ENCODE peak calls at places on chromosomes 11 and 22, in ten cellular contexts. I is AG04450, B is right cardiac atrium, T is K562, R is A549, E is cardiac muscle cell, X is breast epithelium, Q is fibroblast of the aortic adventitia, D is upper lobe of right lung, U is dorsolateral prefrontal cortex. Y is an unnamed sample.

GRCh38 chr22:23180301-23180892 is at the start of gene BCR:
- DNase-seq in I (no peak), B (peak), T (peak), R (peak), E (peak), X (no peak), Q (peak), D (peak), U (peak), Y (no peak)

GRCh38 chr22:39133871-39134270 is 18.6 kb downstream of the CBX7 start:
- DNase-seq in I (no peak), B (no peak), T (no peak), R (no peak), E (no peak), X (no peak), Q (no peak), D (no peak), U (no peak), Y (no peak)

GRCh38 chr11:35418847-35419712 is at the start of gene SLC1A2:
- DNase-seq in I (no peak), B (peak), T (no peak), R (peak), E (peak), X (no peak), Q (peak), D (peak), U (peak), Y (no peak)

GRCh38 chr11:11082651-11083050 is 224.8 kb upstream of the ZBED5 start:
- DNase-seq in I (no peak), B (no peak), T (no peak), R (no peak), E (no peak), X (no peak), Q (no peak), D (no peak), U (no peak), Y (no peak)

GRCh38 chr22:48503876-48504275 is 1323.8 kb downstream of the BRD1 start:
- DNase-seq in I (no peak), B (no peak), T (no peak), R (no peak), E (no peak), X (no peak), Q (no peak), D (no peak), U (no peak), Y (no peak)

GRCh38 chr22:37804502-37804885 is 3.2 kb upstream of the GCAT start:
- DNase-seq in I (no peak), B (no peak), T (no peak), R (no peak), E (no peak), X (no peak), Q (no peak), D (no peak), U (no peak), Y (no peak)

GRCh38 chr11:123100378-123101085 is 38.6 kb upstream of the HSPA8 start:
- DNase-seq in I (no peak), B (peak), T (no peak), R (no peak), E (no peak), X (peak), Q (peak), D (no peak), U (peak), Y (no peak)

GRCh38 chr11:68832476-68833176 is 9.1 kb downstream of the CPT1A start:
- DNase-seq in I (no peak), B (no peak), T (no peak), R (no peak), E (no peak), X (peak), Q (no peak), D (no peak), U (no peak), Y (no peak)

DNA sequence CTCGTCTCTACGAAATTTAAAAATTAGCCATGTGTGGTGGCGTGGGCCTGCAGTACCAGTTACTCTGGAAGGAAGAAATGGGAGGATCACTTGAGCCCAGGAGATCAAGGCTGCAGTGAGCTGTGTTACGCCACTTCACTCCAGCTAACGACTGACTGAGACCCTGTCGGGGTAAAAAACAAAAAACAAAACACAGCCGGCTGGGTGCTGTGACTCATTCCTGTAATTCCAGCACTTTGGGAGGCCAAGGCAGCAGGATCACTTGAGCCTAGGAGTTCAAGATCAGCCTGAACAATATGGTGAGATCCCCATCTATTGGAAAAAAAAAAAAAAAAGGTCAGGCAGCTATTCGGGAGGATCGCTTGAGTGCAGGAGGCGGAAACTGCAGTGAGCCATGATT is 2.4 kb downstream of the PAFAH1B2 start:
- DNase-seq in I (no peak), B (no peak), T (no peak), R (no peak), E (no peak), X (no peak), Q (peak), D (no peak), U (no peak), Y (no peak)
- H3K4me3 ChIP-seq in I (no peak), B (no peak), T (no peak), R (no peak), E (no peak), X (no peak), Q (peak), D (no peak), U (no peak), Y (no peak)

GRCh38 chr22:17368144-17368726 is 1.0 kb upstream of the CECR2 start:
- DNase-seq in I (no peak), B (no peak), T (no peak), R (no peak), E (no peak), X (no peak), Q (no peak), D (no peak), U (no peak), Y (no peak)
- H3K4me3 ChIP-seq in I (no peak), B (peak), T (peak), R (peak), E (peak), X (peak), Q (no peak), D (peak), U (peak), Y (peak)

GRCh38 chr22:44182591-44183588 is 2.2 kb downstream of the PARVG start:
- DNase-seq in I (no peak), B (peak), T (no peak), R (no peak), E (no peak), X (no peak), Q (no peak), D (peak), U (no peak), Y (no peak)
- H3K4me3 ChIP-seq in I (no peak), B (no peak), T (no peak), R (no peak), E (no peak), X (no peak), Q (no peak), D (peak), U (no peak), Y (no peak)

GRCh38 chr11:45933131-45933821 is 10.8 kb downstream of the LARGE2 start:
- DNase-seq in I (peak), B (no peak), T (no peak), R (no peak), E (no peak), X (no peak), Q (peak), D (peak), U (no peak), Y (no peak)

GRCh38 chr11:45931739-45932138 is 9.3 kb downstream of the LARGE2 start:
- DNase-seq in I (no peak), B (no peak), T (no peak), R (no peak), E (no peak), X (no peak), Q (no peak), D (peak), U (no peak), Y (no peak)

GRCh38 chr11:45930951-45931563 is 8.6 kb downstream of the LARGE2 start:
- DNase-seq in I (no peak), B (no peak), T (no peak), R (no peak), E (no peak), X (no peak), Q (no peak), D (peak), U (no peak), Y (no peak)

GRCh38 chr11:45933846-45934579 is 11.6 kb downstream of the LARGE2 start:
- DNase-seq in I (no peak), B (no peak), T (no peak), R (no peak), E (no peak), X (no peak), Q (no peak), D (peak), U (no peak), Y (no peak)

GRCh38 chr11:45932217-45932616 is 9.8 kb downstream of the LARGE2 start:
- DNase-seq in I (no peak), B (no peak), T (no peak), R (no peak), E (no peak), X (no peak), Q (no peak), D (no peak), U (no peak), Y (no peak)
- H3K4me3 ChIP-seq in I (no peak), B (no peak), T (no peak), R (no peak), E (no peak), X (peak), Q (no peak), D (no peak), U (no peak), Y (no peak)

GRCh38 chr11:79199729-79200354 is 241.0 kb downstream of the TENM4 start:
- DNase-seq in I (no peak), B (no peak), T (no peak), R (no peak), E (peak), X (no peak), Q (no peak), D (no peak), U (no peak), Y (no peak)
- H3K4me3 ChIP-seq in I (no peak), B (no peak), T (no peak), R (no peak), E (no peak), X (no peak), Q (no peak), D (no peak), U (no peak), Y (no peak)

GRCh38 chr11:125170001-125170405 is 5.5 kb downstream of the PKNOX2 start:
- DNase-seq in I (no peak), B (peak), T (no peak), R (no peak), E (no peak), X (no peak), Q (peak), D (no peak), U (no peak), Y (no peak)
- H3K4me3 ChIP-seq in I (peak), B (no peak), T (no peak), R (no peak), E (no peak), X (no peak), Q (peak), D (no peak), U (no peak), Y (no peak)

GRCh38 chr22:50532353-50532700 is 2.5 kb upstream of the TYMP start:
- DNase-seq in I (no peak), B (no peak), T (no peak), R (no peak), E (no peak), X (no peak), Q (no peak), D (peak), U (no peak), Y (no peak)
- H3K4me3 ChIP-seq in I (peak), B (peak), T (no peak), R (peak), E (peak), X (peak), Q (peak), D (peak), U (no peak), Y (peak)

GRCh38 chr11:33933607-33934006 is 41.7 kb upstream of the LMO2 start:
- DNase-seq in I (no peak), B (no peak), T (no peak), R (no peak), E (no peak), X (no peak), Q (no peak), D (no peak), U (no peak), Y (no peak)

GRCh38 chr11:33928564-33928963 is 36.7 kb upstream of the LMO2 start:
- DNase-seq in I (no peak), B (no peak), T (no peak), R (no peak), E (no peak), X (no peak), Q (no peak), D (no peak), U (no peak), Y (no peak)

GRCh38 chr11:33930317-33931021 is 38.6 kb upstream of the LMO2 start:
- DNase-seq in I (no peak), B (no peak), T (no peak), R (no peak), E (peak), X (no peak), Q (peak), D (no peak), U (no peak), Y (no peak)

GRCh38 chr11:33932721-33933120 is 40.8 kb upstream of the LMO2 start:
- DNase-seq in I (no peak), B (no peak), T (peak), R (no peak), E (no peak), X (no peak), Q (no peak), D (no peak), U (no peak), Y (no peak)

DNA sequence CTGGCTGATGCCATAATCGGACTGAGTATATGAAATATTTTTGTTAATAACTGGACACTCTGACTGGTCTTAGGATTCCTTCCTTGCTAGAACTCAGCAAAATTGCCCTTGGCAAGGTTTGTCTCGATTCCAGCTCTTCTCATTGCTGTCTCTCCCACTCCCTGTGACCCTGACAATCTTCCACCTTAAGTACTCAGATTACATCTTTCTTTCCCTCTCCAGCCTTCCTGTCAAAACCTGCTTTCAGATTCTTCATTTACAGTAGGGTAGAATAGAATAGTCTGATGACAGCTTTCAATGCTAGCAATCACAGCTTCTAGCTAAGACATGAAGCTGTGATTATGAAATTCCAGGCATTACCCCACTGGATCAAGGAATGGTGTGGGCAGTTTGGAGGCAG is 39.2 kb upstream of the LMO2 start:
- DNase-seq in I (no peak), B (no peak), T (no peak), R (no peak), E (no peak), X (no peak), Q (no peak), D (no peak), U (no peak), Y (no peak)
- H3K4me3 ChIP-seq in I (no peak), B (no peak), T (no peak), R (no peak), E (no peak), X (no peak), Q (no peak), D (no peak), U (no peak), Y (no peak)